ENCODE peak calls at places on chromosome 16, in four cellular contexts. F, V, O and S are unnamed samples. For H3K4me1 and H3K79me2, the result is how much of the 10 kb centered on the place peaks cover.

GRCh38 chr16:69934751-69935150 is 16.4 kb upstream of the CLEC18A start:
- DNase-seq in F (no peak), V (no peak), O (no peak), S (no peak)

GRCh38 chr16:27417047-27417671 is 15.2 kb downstream of the IL21R start:
- DNase-seq in F (no peak), V (no peak), O (no peak), S (no peak)

GRCh38 chr16:88737298-88738166 is 31.2 kb downstream of the CTU2 start:
- DNase-seq in F (peak), V (peak), O (peak), S (peak)

GRCh38 chr16:23905027-23905426 is 69.2 kb downstream of the PRKCB start:
- DNase-seq in F (peak), V (no peak), O (no peak), S (peak)

GRCh38 chr16:17467923-17468540 is 2.7 kb downstream of the XYLT1 start:
- DNase-seq in F (no peak), V (peak), O (peak), S (no peak)

GRCh38 chr16:60166-60565 is 6.5 kb downstream of the SNRNP25 start:
- DNase-seq in F (no peak), V (no peak), O (no peak), S (no peak)

GRCh38 chr16:15567823-15568222 is 75.1 kb downstream of the MARF1 start:
- DNase-seq in F (no peak), V (no peak), O (no peak), S (no peak)

GRCh38 chr16:48536600-48537200 is 73.3 kb downstream of the N4BP1 start:
- DNase-seq in F (no peak), V (no peak), O (no peak), S (no peak)

GRCh38 chr16:83187404-83187803 is 560.6 kb downstream of the CDH13 start:
- DNase-seq in F (no peak), V (no peak), O (no peak), S (peak)

GRCh38 chr16:72902276-72902675 is 145.7 kb downstream of the ZFHX3 start:
- DNase-seq in F (no peak), V (no peak), O (no peak), S (no peak)

GRCh38 chr16:23629516-23629915 is 11.6 kb downstream of the PALB2 start:
- DNase-seq in F (no peak), V (no peak), O (no peak), S (no peak)

GRCh38 chr16:87895641-87896141 is 26.4 kb upstream of the SLC7A5 start:
- DNase-seq in F (no peak), V (no peak), O (no peak), S (no peak)

GRCh38 chr16:24131294-24131693 is 124.8 kb upstream of the CACNG3 start:
- DNase-seq in F (no peak), V (no peak), O (no peak), S (no peak)

GRCh38 chr16:48076455-48077012 is 79.3 kb downstream of the ABCC12 start:
- DNase-seq in F (no peak), V (no peak), O (peak), S (no peak)

GRCh38 chr16:68640972-68641371 is 4.1 kb upstream of the CDH3 start:
- DNase-seq in F (no peak), V (no peak), O (no peak), S (no peak)

GRCh38 chr16:69310479-69311114 is 553 bp upstream of the VPS4A start:
- DNase-seq in F (no peak), V (no peak), O (no peak), S (no peak)

GRCh38 chr16:50756466-50756865 is 14.6 kb downstream of the CYLD start:
- DNase-seq in F (no peak), V (no peak), O (no peak), S (no peak)
- H3K4me1 ChIP-seq in F (under half), V (under half), O (under half), S (under half)

DNA sequence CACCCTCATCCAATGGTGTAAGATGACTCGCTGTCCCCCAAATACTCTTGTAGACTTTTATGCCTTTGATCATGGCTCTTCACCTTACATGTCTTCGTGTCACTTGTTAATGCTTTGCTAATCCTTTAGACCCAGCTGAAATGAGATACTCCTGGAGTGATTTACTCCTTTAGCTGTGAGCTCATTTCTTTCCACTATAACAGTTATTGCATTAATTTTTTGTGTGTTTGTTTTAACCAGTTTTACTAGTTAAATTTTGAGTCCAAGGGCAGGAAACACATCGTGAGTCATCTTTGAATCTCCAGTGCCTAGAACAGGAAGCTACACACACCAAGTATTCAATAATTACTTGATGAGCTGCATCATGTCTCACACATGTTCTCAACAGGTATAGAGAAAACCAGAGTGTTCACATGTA is 6.5 kb upstream of the CTCF start:
- DNase-seq in F (no peak), V (no peak), O (no peak), S (peak)
- H3K79me2 ChIP-seq in F (under half), V (under half), O (under half), S (under half)

GRCh38 chr16:3594316-3595109 is 16.9 kb downstream of the SLX4 start:
- DNase-seq in F (no peak), V (no peak), O (no peak), S (no peak)
- TF ChIP-seq JUN in F (no peak), V (no peak), O (no peak), S (no peak)

GRCh38 chr16:66553223-66553622 is 847 bp downstream of the CKLF start:
- DNase-seq in F (no peak), V (no peak), O (no peak), S (peak)
- H3K4me1 ChIP-seq in F (under half), V (under half), O (half or more), S (under half)

GRCh38 chr16:30359871-30360170 is 4.7 kb upstream of the CD2BP2 start:
- DNase-seq in F (no peak), V (no peak), O (no peak), S (no peak)

GRCh38 chr16:30357715-30358576 is 2.8 kb upstream of the CD2BP2 start:
- DNase-seq in F (no peak), V (no peak), O (no peak), S (no peak)

GRCh38 chr16:30358990-30359870 is 4.1 kb upstream of the CD2BP2 start:
- DNase-seq in F (no peak), V (no peak), O (no peak), S (no peak)

GRCh38 chr16:30358577-30358936 is 3.4 kb upstream of the CD2BP2 start:
- DNase-seq in F (no peak), V (no peak), O (no peak), S (no peak)

GRCh38 chr16:30361180-30361579 is 6.1 kb upstream of the CD2BP2 start:
- DNase-seq in F (no peak), V (no peak), O (no peak), S (no peak)
- H3K79me2 ChIP-seq in F (under half), V (under half), O (under half), S (under half)